ENCODE peak calls at places on chromosomes 6 and 20, in seven cellular contexts. One of them, this sample, is unnamed. For H3K4me1, the result is how much of the 10 kb centered on the place peaks cover.

GRCh38 chr6:12403201-12403826 is 113.2 kb downstream of the EDN1 start:
- DNase-seq in A673: no peak
- DNase-seq in heart right ventricle: no peak
- DNase-seq in tibial artery: no peak
- DNase-seq in MM.1S: no peak
- DNase-seq in PC-9: no peak
- DNase-seq in gastrocnemius medialis: no peak
- DNase-seq in this sample: no peak

GRCh38 chr6:42315991-42316378 is 98.3 kb upstream of the MRPS10 start:
- DNase-seq in heart right ventricle: no peak
- DNase-seq in tibial artery: no peak
- DNase-seq in PC-9: peak
- DNase-seq in A673: no peak
- DNase-seq in MM.1S: no peak
- DNase-seq in gastrocnemius medialis: no peak
- DNase-seq in this sample: no peak

GRCh38 chr6:101818056-101818455 is 424.5 kb downstream of the GRIK2 start:
- DNase-seq in tibial artery: no peak
- DNase-seq in MM.1S: no peak
- DNase-seq in heart right ventricle: no peak
- DNase-seq in PC-9: no peak
- DNase-seq in A673: no peak
- DNase-seq in gastrocnemius medialis: no peak
- DNase-seq in this sample: no peak

GRCh38 chr20:1083431-1084080 is 34.8 kb upstream of the PSMF1 start:
- DNase-seq in MM.1S: peak
- DNase-seq in A673: peak
- DNase-seq in gastrocnemius medialis: no peak
- DNase-seq in heart right ventricle: no peak
- DNase-seq in tibial artery: no peak
- DNase-seq in PC-9: no peak
- DNase-seq in this sample: no peak

GRCh38 chr6:79947191-79948173 is at the start of gene ELOVL4:
- DNase-seq in PC-9: no peak
- DNase-seq in A673: peak
- DNase-seq in MM.1S: peak
- DNase-seq in heart right ventricle: peak
- DNase-seq in gastrocnemius medialis: no peak
- DNase-seq in tibial artery: peak
- DNase-seq in this sample: peak

GRCh38 chr6:67640462-67640861 is 994.6 kb upstream of the ADGRB3 start:
- DNase-seq in gastrocnemius medialis: no peak
- DNase-seq in heart right ventricle: no peak
- DNase-seq in tibial artery: no peak
- DNase-seq in PC-9: no peak
- DNase-seq in MM.1S: no peak
- DNase-seq in A673: peak
- DNase-seq in this sample: no peak

GRCh38 chr6:155440758-155441157 is 14.9 kb downstream of the NOX3 start:
- DNase-seq in A673: peak
- DNase-seq in MM.1S: no peak
- DNase-seq in heart right ventricle: no peak
- DNase-seq in gastrocnemius medialis: no peak
- DNase-seq in PC-9: no peak
- DNase-seq in tibial artery: no peak
- DNase-seq in this sample: no peak

GRCh38 chr20:57709823-57710799 is at the start of gene PMEPA1:
- DNase-seq in gastrocnemius medialis: peak
- DNase-seq in MM.1S: peak
- DNase-seq in A673: peak
- DNase-seq in tibial artery: peak
- DNase-seq in heart right ventricle: peak
- DNase-seq in PC-9: peak
- DNase-seq in this sample: peak

GRCh38 chr6:106608080-106608668 is 21.1 kb downstream of the RTN4IP1 start:
- DNase-seq in gastrocnemius medialis: no peak
- DNase-seq in tibial artery: no peak
- DNase-seq in A673: peak
- DNase-seq in MM.1S: peak
- DNase-seq in PC-9: peak
- DNase-seq in heart right ventricle: no peak
- DNase-seq in this sample: peak

GRCh38 chr20:34108616-34109174 is 3.3 kb downstream of the EIF2S2 start:
- DNase-seq in heart right ventricle: no peak
- DNase-seq in tibial artery: no peak
- DNase-seq in PC-9: no peak
- DNase-seq in MM.1S: no peak
- DNase-seq in A673: no peak
- DNase-seq in gastrocnemius medialis: no peak
- DNase-seq in this sample: no peak
- H3K4me1 ChIP-seq in heart right ventricle: half or more
- H3K4me1 ChIP-seq in tibial artery: under half
- H3K4me1 ChIP-seq in PC-9: under half
- H3K4me1 ChIP-seq in MM.1S: under half
- H3K4me1 ChIP-seq in A673: under half
- H3K4me1 ChIP-seq in gastrocnemius medialis: under half
- H3K4me1 ChIP-seq in this sample: half or more

DNA sequence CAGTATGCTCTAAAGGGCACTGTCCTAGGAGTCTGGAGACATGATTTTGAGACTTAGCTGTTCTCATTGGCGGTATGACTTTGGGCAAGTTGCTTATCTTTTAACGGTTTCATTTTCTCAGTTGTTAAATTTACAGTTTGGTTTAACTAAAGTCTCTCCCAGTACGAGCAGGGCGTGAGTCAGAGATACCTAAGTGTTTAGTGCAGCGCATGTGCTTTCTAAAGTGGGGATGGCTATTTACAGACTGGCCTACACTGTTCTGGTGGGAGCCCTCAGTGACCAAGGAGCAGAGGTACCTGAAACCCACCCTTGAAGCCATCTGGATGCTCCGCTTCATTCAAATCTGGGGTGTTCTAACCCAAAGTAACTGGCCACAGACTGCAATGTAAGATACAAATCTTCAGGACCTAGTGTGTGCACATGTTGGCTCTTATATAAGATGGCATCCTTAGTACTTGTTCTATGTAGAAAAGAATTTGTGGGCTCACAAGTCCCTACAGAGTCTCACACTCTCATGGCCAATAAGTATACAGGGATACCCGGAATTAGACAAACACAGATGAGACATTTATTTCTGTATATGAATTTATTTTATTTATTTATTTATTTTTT is 10.7 kb downstream of the MSH5 start:
- DNase-seq in tibial artery: no peak
- DNase-seq in gastrocnemius medialis: no peak
- DNase-seq in PC-9: no peak
- DNase-seq in MM.1S: no peak
- DNase-seq in heart right ventricle: no peak
- DNase-seq in A673: no peak
- DNase-seq in this sample: no peak
- H3K4me1 ChIP-seq in tibial artery: under half
- H3K4me1 ChIP-seq in gastrocnemius medialis: under half
- H3K4me1 ChIP-seq in PC-9: under half
- H3K4me1 ChIP-seq in MM.1S: under half
- H3K4me1 ChIP-seq in heart right ventricle: under half
- H3K4me1 ChIP-seq in A673: under half
- H3K4me1 ChIP-seq in this sample: under half

GRCh38 chr6:158039571-158040050 is 57.9 kb downstream of the SYNJ2 start:
- DNase-seq in heart right ventricle: peak
- DNase-seq in PC-9: peak
- DNase-seq in MM.1S: no peak
- DNase-seq in gastrocnemius medialis: peak
- DNase-seq in A673: no peak
- DNase-seq in tibial artery: peak
- DNase-seq in this sample: no peak
- H3K4me1 ChIP-seq in heart right ventricle: half or more
- H3K4me1 ChIP-seq in PC-9: half or more
- H3K4me1 ChIP-seq in MM.1S: under half
- H3K4me1 ChIP-seq in gastrocnemius medialis: under half
- H3K4me1 ChIP-seq in A673: under half
- H3K4me1 ChIP-seq in tibial artery: under half
- H3K4me1 ChIP-seq in this sample: under half

GRCh38 chr20:35316086-35316485 is 23.9 kb upstream of the FAM83C start:
- DNase-seq in MM.1S: no peak
- DNase-seq in tibial artery: no peak
- DNase-seq in heart right ventricle: no peak
- DNase-seq in PC-9: no peak
- DNase-seq in gastrocnemius medialis: no peak
- DNase-seq in A673: no peak
- DNase-seq in this sample: no peak
- H3K4me1 ChIP-seq in MM.1S: under half
- H3K4me1 ChIP-seq in tibial artery: under half
- H3K4me1 ChIP-seq in heart right ventricle: under half
- H3K4me1 ChIP-seq in PC-9: half or more
- H3K4me1 ChIP-seq in gastrocnemius medialis: under half
- H3K4me1 ChIP-seq in A673: under half
- H3K4me1 ChIP-seq in this sample: under half

DNA sequence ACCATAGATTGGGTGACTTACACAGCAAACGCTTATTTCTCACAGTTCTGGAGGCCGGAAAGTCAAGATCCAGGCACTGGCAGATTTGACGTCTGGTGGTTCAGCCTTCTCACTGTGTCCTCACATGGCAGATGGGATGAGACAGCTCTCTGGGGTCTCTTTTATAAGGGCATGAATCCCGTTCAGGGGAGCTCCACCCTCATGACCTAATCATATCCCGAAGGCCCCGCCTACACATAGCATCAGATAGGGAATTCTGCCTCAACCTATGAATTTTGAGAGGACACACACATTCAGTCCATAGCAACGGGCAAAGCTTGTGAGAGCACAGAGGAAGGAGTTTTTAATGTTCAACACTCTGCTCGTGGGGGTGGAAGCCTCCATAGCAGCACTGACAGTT is 27.5 kb downstream of the DAAM2 start:
- DNase-seq in gastrocnemius medialis: no peak
- DNase-seq in heart right ventricle: no peak
- DNase-seq in tibial artery: no peak
- DNase-seq in PC-9: no peak
- DNase-seq in MM.1S: no peak
- DNase-seq in A673: no peak
- DNase-seq in this sample: no peak
- H3K4me1 ChIP-seq in gastrocnemius medialis: under half
- H3K4me1 ChIP-seq in heart right ventricle: half or more
- H3K4me1 ChIP-seq in tibial artery: under half
- H3K4me1 ChIP-seq in PC-9: under half
- H3K4me1 ChIP-seq in MM.1S: under half
- H3K4me1 ChIP-seq in A673: under half
- H3K4me1 ChIP-seq in this sample: under half

This sample was measured in CD4-positive, alpha-beta memory T cell.